ENCODE peak calls at places on chromosomes 13 and 19, in four cellular contexts. One of them, this sample, is unnamed.

GRCh38 chr19:46716013-46716671 is 772 bp downstream of the PRKD2 start:
- DNase-seq in prostate gland: no peak
- DNase-seq in Panc1: no peak
- DNase-seq in SK-N-SH: peak
- DNase-seq in this sample: no peak

GRCh38 chr13:67278230-67278629 is 48.1 kb upstream of the PCDH9 start:
- DNase-seq in SK-N-SH: no peak
- DNase-seq in prostate gland: no peak
- DNase-seq in Panc1: no peak
- DNase-seq in this sample: no peak

GRCh38 chr13:51380269-51380668 is 40.8 kb downstream of the SERPINE3 start:
- DNase-seq in Panc1: no peak
- DNase-seq in prostate gland: no peak
- DNase-seq in SK-N-SH: no peak
- DNase-seq in this sample: no peak

GRCh38 chr13:113009743-113010509 is 40.9 kb downstream of the MCF2L start:
- DNase-seq in Panc1: no peak
- DNase-seq in SK-N-SH: peak
- DNase-seq in prostate gland: no peak
- DNase-seq in this sample: peak

GRCh38 chr13:78020861-78021260 is 102.2 kb upstream of the EDNRB start:
- DNase-seq in Panc1: no peak
- DNase-seq in prostate gland: no peak
- DNase-seq in SK-N-SH: no peak
- DNase-seq in this sample: no peak

GRCh38 chr19:46955114-46955812 is 64.4 kb upstream of the NPAS1 start:
- DNase-seq in prostate gland: no peak
- DNase-seq in Panc1: no peak
- DNase-seq in SK-N-SH: no peak
- DNase-seq in this sample: no peak

GRCh38 chr13:114038211-114038613 is 64.3 kb upstream of the C13orf46 start:
- DNase-seq in SK-N-SH: no peak
- DNase-seq in prostate gland: no peak
- DNase-seq in Panc1: no peak
- DNase-seq in this sample: peak

GRCh38 chr13:40179882-40180281 is 486.6 kb downstream of the FOXO1 start:
- DNase-seq in SK-N-SH: no peak
- DNase-seq in prostate gland: no peak
- DNase-seq in Panc1: no peak
- DNase-seq in this sample: no peak

GRCh38 chr13:49063526-49063925 is 87.8 kb downstream of the FNDC3A start:
- DNase-seq in SK-N-SH: no peak
- DNase-seq in prostate gland: no peak
- DNase-seq in Panc1: no peak
- DNase-seq in this sample: no peak

GRCh38 chr13:41222259-41222852 is 28.0 kb upstream of the KBTBD7 start:
- DNase-seq in SK-N-SH: peak
- DNase-seq in Panc1: peak
- DNase-seq in prostate gland: peak
- DNase-seq in this sample: peak

GRCh38 chr19:47646924-47647323 is 38.0 kb downstream of the BICRA start:
- DNase-seq in SK-N-SH: no peak
- DNase-seq in prostate gland: no peak
- DNase-seq in Panc1: no peak
- DNase-seq in this sample: no peak

GRCh38 chr13:108987488-108987887 is 358.1 kb downstream of the MYO16 start:
- DNase-seq in Panc1: no peak
- DNase-seq in prostate gland: peak
- DNase-seq in SK-N-SH: no peak
- DNase-seq in this sample: no peak

GRCh38 chr13:41633776-41634175 is 176.4 kb downstream of the RGCC start:
- DNase-seq in prostate gland: no peak
- DNase-seq in Panc1: no peak
- DNase-seq in SK-N-SH: no peak
- DNase-seq in this sample: no peak

GRCh38 chr13:41577437-41577836 is 120.1 kb downstream of the RGCC start:
- DNase-seq in prostate gland: no peak
- DNase-seq in Panc1: no peak
- DNase-seq in SK-N-SH: no peak
- DNase-seq in this sample: peak

GRCh38 chr19:32322541-32322940 is 22.9 kb upstream of the ZNF507 start:
- DNase-seq in SK-N-SH: no peak
- DNase-seq in Panc1: no peak
- DNase-seq in prostate gland: no peak
- DNase-seq in this sample: no peak

GRCh38 chr19:31413353-31413752 is 64.1 kb upstream of the TSHZ3 start:
- DNase-seq in prostate gland: no peak
- DNase-seq in SK-N-SH: no peak
- DNase-seq in Panc1: no peak
- DNase-seq in this sample: no peak

GRCh38 chr13:55464222-55464621 is 1676.5 kb upstream of the PRR20A start:
- DNase-seq in SK-N-SH: no peak
- DNase-seq in Panc1: no peak
- DNase-seq in prostate gland: no peak
- DNase-seq in this sample: no peak

GRCh38 chr19:21749090-21749489 is 18.3 kb downstream of the ZNF100 start:
- DNase-seq in SK-N-SH: no peak
- DNase-seq in prostate gland: no peak
- DNase-seq in Panc1: no peak
- DNase-seq in this sample: no peak

GRCh38 chr13:83350569-83350968 is 531.7 kb downstream of the SLITRK1 start:
- DNase-seq in Panc1: peak
- DNase-seq in SK-N-SH: no peak
- DNase-seq in prostate gland: no peak
- DNase-seq in this sample: no peak

GRCh38 chr19:15265849-15266248 is 33.6 kb upstream of the EPHX3 start:
- DNase-seq in SK-N-SH: peak
- DNase-seq in prostate gland: peak
- DNase-seq in Panc1: no peak
- DNase-seq in this sample: peak

GRCh38 chr13:20969182-20969581 is 66.6 kb upstream of the XPO4 start:
- DNase-seq in Panc1: no peak
- DNase-seq in SK-N-SH: no peak
- DNase-seq in prostate gland: no peak
- DNase-seq in this sample: no peak

GRCh38 chr19:1904385-1905070 is 671 bp upstream of the ADAT3 start:
- DNase-seq in SK-N-SH: no peak
- DNase-seq in Panc1: no peak
- DNase-seq in prostate gland: peak
- DNase-seq in this sample: peak

GRCh38 chr19:13530720-13531119 is 24.4 kb upstream of the CACNA1A start:
- DNase-seq in SK-N-SH: no peak
- DNase-seq in prostate gland: no peak
- DNase-seq in Panc1: no peak
- DNase-seq in this sample: no peak
- TF ChIP-seq POLR2AphosphoS5 in SK-N-SH: no peak
- TF ChIP-seq POLR2AphosphoS5 in prostate gland: no peak
- TF ChIP-seq POLR2AphosphoS5 in Panc1: no peak
- TF ChIP-seq POLR2AphosphoS5 in this sample: no peak

DNA sequence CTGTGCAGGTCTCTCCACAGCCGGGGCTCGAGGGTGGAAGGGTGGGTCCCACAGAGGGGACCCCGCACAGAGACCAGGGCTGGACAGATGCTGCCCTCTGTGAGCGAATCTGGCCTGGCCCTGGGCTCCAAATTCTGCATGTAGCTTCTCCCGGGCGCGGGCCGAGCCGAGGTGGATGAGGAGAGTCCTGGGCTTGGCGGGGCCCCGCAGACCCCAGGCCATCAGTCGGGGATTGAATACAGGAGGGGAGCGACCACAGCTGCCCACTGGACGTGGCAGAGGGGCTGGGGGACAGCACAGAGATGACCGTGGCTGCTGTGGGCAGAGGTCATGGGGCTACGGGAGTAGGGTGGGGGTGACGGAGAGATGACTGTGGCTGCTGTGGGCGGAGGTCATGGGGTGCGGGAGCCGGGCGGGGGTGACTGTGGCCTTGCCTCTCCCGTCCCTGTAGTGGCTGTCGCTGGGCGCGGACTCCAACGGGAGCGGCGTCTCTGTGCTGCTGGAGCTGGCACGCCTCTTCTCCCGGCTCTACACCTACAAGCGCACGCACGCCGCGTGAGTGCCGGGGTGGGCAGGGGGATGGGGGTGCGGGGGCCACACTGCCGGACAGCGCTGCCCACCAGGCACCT is 15.5 kb downstream of the NCLN start:
- DNase-seq in Panc1: no peak
- DNase-seq in prostate gland: no peak
- DNase-seq in SK-N-SH: no peak
- DNase-seq in this sample: peak
- H3K27ac ChIP-seq in Panc1: no peak
- H3K27ac ChIP-seq in prostate gland: no peak
- H3K27ac ChIP-seq in SK-N-SH: no peak
- H3K27ac ChIP-seq in this sample: no peak

GRCh38 chr13:28394422-28394821 is 100.5 kb downstream of the FLT1 start:
- DNase-seq in prostate gland: no peak
- DNase-seq in Panc1: no peak
- DNase-seq in SK-N-SH: no peak
- DNase-seq in this sample: no peak
- TF ChIP-seq POLR2AphosphoS5 in prostate gland: no peak
- TF ChIP-seq POLR2AphosphoS5 in Panc1: no peak
- TF ChIP-seq POLR2AphosphoS5 in SK-N-SH: no peak
- TF ChIP-seq POLR2AphosphoS5 in this sample: peak

GRCh38 chr19:8504171-8504570 is 1.7 kb upstream of the PRAM1 start:
- DNase-seq in Panc1: no peak
- DNase-seq in prostate gland: no peak
- DNase-seq in SK-N-SH: no peak
- DNase-seq in this sample: peak

GRCh38 chr19:8510589-8511115 is 3.3 kb downstream of the ZNF414 start:
- DNase-seq in Panc1: no peak
- DNase-seq in prostate gland: no peak
- DNase-seq in SK-N-SH: no peak
- DNase-seq in this sample: peak

GRCh38 chr19:8503506-8503905 is 1.1 kb upstream of the PRAM1 start:
- DNase-seq in prostate gland: no peak
- DNase-seq in Panc1: no peak
- DNase-seq in SK-N-SH: no peak
- DNase-seq in this sample: peak

GRCh38 chr19:8505680-8506401 is 3.4 kb upstream of the PRAM1 start:
- DNase-seq in Panc1: no peak
- DNase-seq in SK-N-SH: peak
- DNase-seq in prostate gland: peak
- DNase-seq in this sample: peak

GRCh38 chr19:8506402-8506957 is 4.0 kb upstream of the PRAM1 start:
- DNase-seq in Panc1: no peak
- DNase-seq in prostate gland: no peak
- DNase-seq in SK-N-SH: no peak
- DNase-seq in this sample: no peak
- H3K27ac ChIP-seq in Panc1: peak
- H3K27ac ChIP-seq in prostate gland: peak
- H3K27ac ChIP-seq in SK-N-SH: no peak
- H3K27ac ChIP-seq in this sample: peak

DNA sequence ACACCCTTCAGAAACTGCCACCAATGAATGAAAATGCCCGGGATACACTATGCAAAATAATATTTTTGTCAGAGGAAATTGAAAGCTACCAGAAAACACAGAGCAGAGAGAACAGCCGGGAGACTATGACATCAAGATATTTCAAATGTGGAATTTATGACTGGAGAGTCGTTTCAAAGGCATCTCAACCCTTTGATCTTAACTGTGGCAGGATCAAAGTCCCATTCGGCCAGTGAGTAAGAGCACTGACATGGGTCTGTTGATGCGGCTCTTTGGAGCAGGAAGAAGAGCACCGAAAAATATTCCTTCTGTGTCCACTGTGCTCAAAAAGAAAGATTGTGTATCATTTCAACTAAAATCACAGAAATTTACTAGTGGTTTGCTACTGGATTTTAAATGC is 201.9 kb downstream of the RFC3 start:
- DNase-seq in Panc1: no peak
- DNase-seq in prostate gland: no peak
- DNase-seq in SK-N-SH: no peak
- DNase-seq in this sample: no peak
- TF ChIP-seq POLR2AphosphoS5 in Panc1: no peak
- TF ChIP-seq POLR2AphosphoS5 in prostate gland: no peak
- TF ChIP-seq POLR2AphosphoS5 in SK-N-SH: no peak
- TF ChIP-seq POLR2AphosphoS5 in this sample: no peak